ENCODE peak calls at places on chromosomes 5 and 9, in four cellular contexts. D is fibroblast of lung, V is IMR-90, Y is A673. U is an unnamed sample.

GRCh38 chr5:96384353-96384752 is 48.7 kb downstream of the PCSK1 start:
- DNase-seq in Y (no peak), V (peak; percentile 67), D (peak; percentile 79), U (peak; percentile 63)

GRCh38 chr9:137433349-137433915 is 7.7 kb downstream of the ENTPD8 start:
- DNase-seq in D (no peak), Y (no peak), V (no peak), U (no peak)

GRCh38 chr5:79962580-79963222 is 28.4 kb downstream of the MTX3 start:
- DNase-seq in V (peak; percentile 61), D (peak; percentile 52), Y (no peak), U (peak; percentile 8)

GRCh38 chr5:135308245-135308644 is 90.8 kb downstream of the MACROH2A1 start:
- DNase-seq in V (peak; percentile 75), Y (no peak), D (peak; percentile 58), U (peak; percentile 39)

GRCh38 chr5:132479073-132479811 is 11.3 kb downstream of the IRF1 start:
- DNase-seq in D (no peak), Y (no peak), V (no peak), U (no peak)

GRCh38 chr9:116550728-116551436 is 136.2 kb upstream of the TRIM32 start:
- DNase-seq in Y (no peak), V (peak; percentile 56), D (peak; percentile 63), U (peak; percentile 40)

GRCh38 chr5:137034764-137035479 is 464.2 kb downstream of the SPOCK1 start:
- DNase-seq in Y (no peak), D (no peak), V (no peak), U (no peak)

GRCh38 chr9:530681-531080 is 310.8 kb upstream of the DMRT1 start:
- DNase-seq in V (peak; percentile 2), Y (no peak), D (peak; percentile 37), U (peak; percentile 44)

GRCh38 chr5:77443670-77444069 is 48.4 kb downstream of the WDR41 start:
- DNase-seq in D (no peak), V (no peak), Y (no peak), U (no peak)

GRCh38 chr9:134712922-134713321 is 71.3 kb downstream of the COL5A1 start:
- DNase-seq in Y (no peak), V (no peak), D (no peak), U (no peak)

GRCh38 chr9:69370430-69370829 is 45.4 kb downstream of the ENTREP1 start:
- DNase-seq in Y (no peak), D (peak; percentile 57), V (no peak), U (peak; percentile 14)

GRCh38 chr9:136496181-136496580 is 13.3 kb upstream of the SEC16A start:
- DNase-seq in V (no peak), Y (no peak), D (no peak), U (no peak)

GRCh38 chr9:16986441-16987387 is 116.2 kb upstream of the BNC2 start:
- DNase-seq in D (peak; percentile 92), V (peak; percentile 80), Y (no peak), U (peak; percentile 83)

GRCh38 chr9:95874989-95875304 is 544 bp upstream of the ERCC6L2 start:
- DNase-seq in Y (peak; percentile 53), V (no peak), D (no peak), U (no peak)

GRCh38 chr5:31412324-31412723 is 119.6 kb downstream of the DROSHA start:
- DNase-seq in Y (peak; percentile 84), V (no peak), D (no peak), U (peak; percentile 23)

GRCh38 chr5:106843812-106844416 is 826.8 kb downstream of the EFNA5 start:
- DNase-seq in Y (peak; percentile 67), D (peak; percentile 19), V (no peak), U (peak; percentile 21)

GRCh38 chr5:81249240-81249639 is 16.1 kb downstream of the CKMT2 start:
- DNase-seq in D (no peak), V (no peak), Y (no peak), U (no peak)

GRCh38 chr9:16413509-16414016 is 456.9 kb downstream of the BNC2 start:
- DNase-seq in V (peak; percentile 98), D (peak; percentile 91), Y (no peak), U (peak; percentile 78)

GRCh38 chr5:36416605-36417004 is 114.9 kb upstream of the RANBP3L start:
- DNase-seq in V (no peak), Y (no peak), D (no peak), U (no peak)

GRCh38 chr5:36418172-36418979 is 116.7 kb upstream of the RANBP3L start:
- DNase-seq in D (peak; percentile 40), Y (no peak), V (no peak), U (peak; percentile 17)

GRCh38 chr5:36417668-36418067 is 116.0 kb upstream of the RANBP3L start:
- DNase-seq in Y (no peak), V (no peak), D (no peak), U (no peak)

GRCh38 chr5:36414869-36415282 is 113.2 kb upstream of the RANBP3L start:
- DNase-seq in D (peak; percentile 50), V (peak; percentile 54), Y (peak; percentile 75), U (peak; percentile 75)

GRCh38 chr5:36417221-36417620 is 115.5 kb upstream of the RANBP3L start:
- DNase-seq in V (no peak), D (no peak), Y (no peak), U (no peak)
- H3K4me3 ChIP-seq in V (no peak overlapping the region), D (no peak overlapping the region), Y (no peak overlapping the region), U (no peak overlapping the region)

DNA sequence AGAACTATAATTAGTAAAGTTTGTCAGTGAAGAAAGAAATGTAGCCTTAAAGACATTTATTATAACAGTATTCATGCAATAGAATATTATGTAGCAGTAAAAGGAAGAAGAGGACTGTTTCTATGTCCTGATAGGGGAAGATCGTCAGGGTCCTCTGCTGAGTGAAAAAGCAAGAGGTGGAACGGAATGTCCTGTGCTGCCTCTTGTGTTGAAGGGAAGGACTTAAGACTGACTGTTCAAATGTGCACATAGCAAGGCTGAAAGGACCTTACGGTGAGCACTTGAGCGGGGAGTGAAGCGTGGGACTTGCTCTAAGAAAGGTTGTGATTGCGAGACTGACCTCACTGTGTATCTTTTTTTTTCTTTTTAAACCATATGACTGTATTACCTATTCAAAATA is 63.2 kb downstream of the SNX24 start:
- DNase-seq in V (no peak), D (no peak), Y (no peak), U (no peak)
- TF ChIP-seq CTCF in V (no peak), D (no peak), Y (no peak), U (no peak)

GRCh38 chr5:139636975-139637408 is 11.2 kb upstream of the CXXC5 start:
- DNase-seq in D (peak; percentile 72), V (peak; percentile 51), Y (no peak), U (peak; percentile 47)

GRCh38 chr5:139635606-139636206 is 12.4 kb upstream of the CXXC5 start:
- DNase-seq in Y (peak; percentile 78), D (peak; percentile 95), V (peak; percentile 95), U (peak; percentile 93)

GRCh38 chr5:139635191-139635590 is 13.0 kb upstream of the CXXC5 start:
- DNase-seq in D (no peak), V (no peak), Y (no peak), U (no peak)

GRCh38 chr5:139637438-139638089 is 10.6 kb upstream of the CXXC5 start:
- DNase-seq in Y (peak; percentile 88), V (peak; percentile 74), D (peak; percentile 84), U (peak; percentile 82)

GRCh38 chr5:139636207-139636792 is 11.8 kb upstream of the CXXC5 start:
- DNase-seq in Y (no peak), D (no peak), V (no peak), U (peak; percentile 23)
- H3K4me3 ChIP-seq in Y (no peak overlapping the region), D (no peak overlapping the region), V (no peak overlapping the region), U (no peak overlapping the region)

GRCh38 chr5:38515081-38515480 is 41.4 kb downstream of the LIFR start:
- DNase-seq in D (peak; percentile 17), Y (no peak), V (no peak), U (no peak)
- TF ChIP-seq CTCF in D (no peak), Y (no peak), V (no peak), U (no peak)

GRCh38 chr5:179530069-179530998 is 20.0 kb upstream of the RUFY1 start:
- DNase-seq in V (no peak), Y (no peak), D (peak; percentile 27), U (no peak)
- H3K4me3 ChIP-seq in V (peak overlapping the region; percentile 61), Y (no peak overlapping the region), D (peak overlapping the region; percentile 55), U (peak overlapping the region; percentile 24)

DNA sequence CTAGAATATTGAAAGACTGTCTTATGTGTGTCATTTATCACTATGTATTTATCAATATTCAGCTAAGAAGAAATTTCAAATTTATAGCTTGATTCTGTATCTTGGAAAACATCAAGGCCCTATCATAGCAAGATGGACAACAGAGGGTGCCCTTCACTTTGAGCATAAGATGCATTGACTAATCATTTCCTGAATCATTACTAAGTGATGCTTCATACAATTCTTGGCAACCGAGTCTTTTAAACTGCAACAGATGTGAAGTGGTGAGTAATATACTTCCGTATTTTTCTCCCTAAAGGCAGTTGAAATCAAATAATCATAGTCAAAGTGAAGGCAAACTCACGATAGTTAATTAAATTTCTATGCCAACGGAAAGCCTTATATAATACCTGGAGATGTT is 318.6 kb upstream of the RGMB start:
- DNase-seq in Y (peak; percentile 64), V (peak; percentile 97), D (peak; percentile 94), U (peak; percentile 93)
- TF ChIP-seq CTCF in Y (no peak), V (peak; percentile 44), D (peak; percentile 40), U (peak; percentile 39)

GRCh38 chr9:123346026-123346425 is 10.0 kb upstream of the CRB2 start:
- DNase-seq in V (no peak), Y (no peak), D (no peak), U (no peak)
- H3K4me3 ChIP-seq in V (no peak overlapping the region), Y (no peak overlapping the region), D (no peak overlapping the region), U (no peak overlapping the region)

DNA sequence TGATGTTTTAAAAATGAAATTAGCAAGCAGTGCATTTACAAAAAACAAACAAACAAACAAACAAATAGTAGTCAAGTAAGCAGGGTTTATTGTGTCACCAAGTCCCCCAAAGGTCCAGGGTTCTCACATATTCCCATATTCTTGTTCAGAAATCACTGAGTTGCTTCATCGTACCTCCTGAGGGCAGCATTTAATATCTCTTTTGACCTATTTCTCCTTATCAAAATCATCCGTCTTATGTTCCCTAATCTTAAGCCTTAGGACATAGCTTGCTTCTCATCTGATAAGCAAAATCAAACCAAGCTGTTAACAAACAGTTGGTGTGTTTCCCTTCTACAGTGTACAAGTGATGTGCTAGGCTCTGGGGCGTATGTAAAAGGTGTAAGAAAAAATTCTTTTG is 109.5 kb upstream of the MAN2A1 start:
- DNase-seq in Y (peak; percentile 19), V (no peak), D (no peak), U (no peak)
- TF ChIP-seq CTCF in Y (peak; percentile 17), V (no peak), D (no peak), U (no peak)

DNA sequence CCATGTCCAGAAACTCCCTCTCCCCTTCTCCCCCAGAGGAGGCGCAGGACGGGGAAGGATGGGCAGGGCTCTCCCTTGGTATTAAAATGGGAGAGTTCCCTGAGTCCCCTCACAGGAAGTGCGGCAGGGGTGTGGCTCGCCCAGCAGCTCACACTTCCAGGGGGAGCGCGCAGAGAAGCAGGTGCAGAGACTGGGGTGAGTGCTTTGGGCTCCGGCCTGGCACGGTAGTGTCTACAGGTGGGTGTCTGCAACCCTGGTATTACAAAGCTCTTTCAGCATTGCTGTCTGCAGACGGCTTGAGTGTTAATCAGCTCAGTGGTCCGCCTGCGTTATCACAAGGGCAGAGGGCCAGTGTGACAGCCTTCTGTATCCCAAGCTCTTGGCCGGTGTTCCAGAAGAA is 114.9 kb upstream of the FBXL7 start:
- DNase-seq in V (no peak), D (no peak), Y (no peak), U (no peak)
- H3K4me3 ChIP-seq in V (no peak overlapping the region), D (no peak overlapping the region), Y (no peak overlapping the region), U (no peak overlapping the region)

GRCh38 chr5:157383151-157383810 is 76.7 kb upstream of the NIPAL4 start:
- DNase-seq in D (no peak), Y (no peak), V (peak; percentile 31), U (no peak)
- TF ChIP-seq CTCF in D (no peak), Y (no peak), V (no peak), U (no peak)

U was measured in astrocyte of the spinal cord.